ENCODE peak calls at places on chromosomes 12 and 14, in five cellular contexts. One of them, this sample, is unnamed.

GRCh38 chr14:103416916-103417315 is 31.7 kb downstream of the MARK3 start:
- DNase-seq in A549: no peak
- DNase-seq in thyroid gland: no peak
- DNase-seq in IMR-90: no peak
- DNase-seq in H1: no peak
- DNase-seq in this sample: no peak

GRCh38 chr14:81315344-81315743 is 84.8 kb downstream of the STON2 start:
- DNase-seq in A549: no peak
- DNase-seq in thyroid gland: no peak
- DNase-seq in IMR-90: no peak
- DNase-seq in H1: no peak
- DNase-seq in this sample: no peak

GRCh38 chr14:37474191-37474590 is 120.9 kb downstream of the FOXA1 start:
- DNase-seq in A549: no peak
- DNase-seq in thyroid gland: no peak
- DNase-seq in IMR-90: no peak
- DNase-seq in H1: no peak
- DNase-seq in this sample: no peak

GRCh38 chr14:94540031-94540794 is 21.0 kb upstream of the SERPINA4 start:
- DNase-seq in A549: no peak
- DNase-seq in thyroid gland: no peak
- DNase-seq in IMR-90: peak
- DNase-seq in H1: no peak
- DNase-seq in this sample: no peak

GRCh38 chr12:125271850-125272249 is 206.6 kb downstream of the AACS start:
- DNase-seq in A549: no peak
- DNase-seq in thyroid gland: no peak
- DNase-seq in IMR-90: no peak
- DNase-seq in H1: no peak
- DNase-seq in this sample: no peak

GRCh38 chr12:65967696-65968095 is 143.4 kb downstream of the HMGA2 start:
- DNase-seq in A549: no peak
- DNase-seq in thyroid gland: no peak
- DNase-seq in IMR-90: no peak
- DNase-seq in H1: no peak
- DNase-seq in this sample: no peak

GRCh38 chr14:73829526-73830431 is 21.9 kb upstream of the PTGR2 start:
- DNase-seq in A549: no peak
- DNase-seq in thyroid gland: no peak
- DNase-seq in IMR-90: peak
- DNase-seq in H1: no peak
- DNase-seq in this sample: peak

GRCh38 chr12:109612975-109613502 is 39.4 kb downstream of the MVK start:
- DNase-seq in A549: peak
- DNase-seq in thyroid gland: no peak
- DNase-seq in IMR-90: peak
- DNase-seq in H1: no peak
- DNase-seq in this sample: no peak

GRCh38 chr14:88919502-88919901 is 95.1 kb downstream of the TTC8 start:
- DNase-seq in A549: peak
- DNase-seq in thyroid gland: no peak
- DNase-seq in IMR-90: no peak
- DNase-seq in H1: no peak
- DNase-seq in this sample: no peak
- H3K27ac ChIP-seq in A549: no peak
- H3K27ac ChIP-seq in thyroid gland: no peak
- H3K27ac ChIP-seq in IMR-90: no peak
- H3K27ac ChIP-seq in H1: no peak
- H3K27ac ChIP-seq in this sample: no peak

GRCh38 chr12:94172973-94173372 is 24.6 kb downstream of the PLXNC1 start:
- DNase-seq in A549: no peak
- DNase-seq in thyroid gland: no peak
- DNase-seq in IMR-90: peak
- DNase-seq in H1: no peak
- DNase-seq in this sample: peak
- H3K4me3 ChIP-seq in A549: no peak
- H3K4me3 ChIP-seq in thyroid gland: no peak
- H3K4me3 ChIP-seq in IMR-90: no peak
- H3K4me3 ChIP-seq in H1: no peak
- H3K4me3 ChIP-seq in this sample: no peak

DNA sequence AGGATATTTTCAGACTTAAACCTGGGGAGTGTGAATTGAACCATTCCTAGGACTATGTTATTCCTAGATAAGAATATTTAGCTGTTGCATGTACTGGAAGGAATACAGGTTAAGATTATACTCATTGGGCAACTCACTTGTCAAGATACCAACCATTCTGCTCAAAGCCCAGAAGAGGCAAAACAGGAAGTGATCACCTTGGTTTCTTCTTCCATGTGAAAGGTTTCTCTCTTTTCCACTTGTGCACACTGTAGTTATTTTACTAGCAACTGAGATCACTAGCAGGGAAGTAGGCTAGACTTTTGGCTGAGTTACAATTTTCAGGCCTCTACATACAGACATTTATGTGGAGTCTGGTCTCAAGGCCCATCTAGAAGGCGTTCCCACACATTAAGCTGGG is 83.8 kb upstream of the FERMT2 start:
- DNase-seq in A549: no peak
- DNase-seq in thyroid gland: no peak
- DNase-seq in IMR-90: no peak
- DNase-seq in H1: no peak
- DNase-seq in this sample: no peak
- H3K27ac ChIP-seq in A549: no peak
- H3K27ac ChIP-seq in thyroid gland: no peak
- H3K27ac ChIP-seq in IMR-90: no peak
- H3K27ac ChIP-seq in H1: no peak
- H3K27ac ChIP-seq in this sample: no peak

GRCh38 chr12:113232787-113233585 is 11.7 kb downstream of the TPCN1 start:
- DNase-seq in A549: no peak
- DNase-seq in thyroid gland: peak
- DNase-seq in IMR-90: no peak
- DNase-seq in H1: peak
- DNase-seq in this sample: no peak
- H3K4me3 ChIP-seq in A549: no peak
- H3K4me3 ChIP-seq in thyroid gland: no peak
- H3K4me3 ChIP-seq in IMR-90: no peak
- H3K4me3 ChIP-seq in H1: peak
- H3K4me3 ChIP-seq in this sample: no peak

GRCh38 chr12:32891526-32891925 is 5.1 kb downstream of the PKP2 start:
- DNase-seq in A549: no peak
- DNase-seq in thyroid gland: no peak
- DNase-seq in IMR-90: no peak
- DNase-seq in H1: no peak
- DNase-seq in this sample: no peak
- H3K27ac ChIP-seq in A549: peak
- H3K27ac ChIP-seq in thyroid gland: no peak
- H3K27ac ChIP-seq in IMR-90: no peak
- H3K27ac ChIP-seq in H1: peak
- H3K27ac ChIP-seq in this sample: no peak

GRCh38 chr12:118357327-118358007 is 15.2 kb downstream of the TAOK3 start:
- DNase-seq in A549: peak
- DNase-seq in thyroid gland: no peak
- DNase-seq in IMR-90: peak
- DNase-seq in H1: no peak
- DNase-seq in this sample: no peak

GRCh38 chr12:118358008-118358359 is 14.7 kb downstream of the TAOK3 start:
- DNase-seq in A549: no peak
- DNase-seq in thyroid gland: no peak
- DNase-seq in IMR-90: no peak
- DNase-seq in H1: no peak
- DNase-seq in this sample: no peak

GRCh38 chr12:118355838-118356237 is 16.9 kb downstream of the TAOK3 start:
- DNase-seq in A549: no peak
- DNase-seq in thyroid gland: no peak
- DNase-seq in IMR-90: no peak
- DNase-seq in H1: no peak
- DNase-seq in this sample: no peak

GRCh38 chr12:118354903-118355302 is 17.8 kb downstream of the TAOK3 start:
- DNase-seq in A549: no peak
- DNase-seq in thyroid gland: no peak
- DNase-seq in IMR-90: peak
- DNase-seq in H1: no peak
- DNase-seq in this sample: no peak

GRCh38 chr12:118356809-118357326 is 15.8 kb downstream of the TAOK3 start:
- DNase-seq in A549: peak
- DNase-seq in thyroid gland: no peak
- DNase-seq in IMR-90: peak
- DNase-seq in H1: no peak
- DNase-seq in this sample: peak
- H3K4me3 ChIP-seq in A549: no peak
- H3K4me3 ChIP-seq in thyroid gland: no peak
- H3K4me3 ChIP-seq in IMR-90: no peak
- H3K4me3 ChIP-seq in H1: no peak
- H3K4me3 ChIP-seq in this sample: no peak

GRCh38 chr14:69943084-69943797 is 64.0 kb downstream of the SMOC1 start:
- DNase-seq in A549: no peak
- DNase-seq in thyroid gland: peak
- DNase-seq in IMR-90: peak
- DNase-seq in H1: no peak
- DNase-seq in this sample: no peak
- H3K27ac ChIP-seq in A549: no peak
- H3K27ac ChIP-seq in thyroid gland: no peak
- H3K27ac ChIP-seq in IMR-90: no peak
- H3K27ac ChIP-seq in H1: no peak
- H3K27ac ChIP-seq in this sample: no peak

GRCh38 chr14:85934123-85934885 is 404.4 kb downstream of the FLRT2 start:
- DNase-seq in A549: peak
- DNase-seq in thyroid gland: no peak
- DNase-seq in IMR-90: no peak
- DNase-seq in H1: no peak
- DNase-seq in this sample: no peak
- H3K4me3 ChIP-seq in A549: peak
- H3K4me3 ChIP-seq in thyroid gland: no peak
- H3K4me3 ChIP-seq in IMR-90: peak
- H3K4me3 ChIP-seq in H1: no peak
- H3K4me3 ChIP-seq in this sample: no peak

DNA sequence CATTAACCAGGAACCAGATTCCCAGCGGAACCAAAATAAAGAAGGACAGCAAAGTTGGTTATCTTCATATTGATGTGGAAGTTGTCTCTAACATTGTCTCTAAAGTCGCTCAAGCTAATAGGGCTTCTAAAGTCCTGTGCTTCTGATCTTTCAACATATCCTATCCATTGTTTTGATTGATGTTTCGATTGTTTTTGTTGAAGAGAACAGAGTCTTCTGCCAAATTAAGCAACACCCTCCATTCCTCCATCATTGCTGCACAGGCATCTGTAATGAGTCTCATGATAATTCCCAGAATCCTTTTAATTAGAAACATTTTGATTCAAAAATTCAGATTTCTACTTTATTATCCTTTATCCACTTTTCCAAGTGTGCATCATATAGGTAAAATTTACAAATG is 71.6 kb upstream of the AVPR1A start:
- DNase-seq in A549: no peak
- DNase-seq in thyroid gland: no peak
- DNase-seq in IMR-90: no peak
- DNase-seq in H1: no peak
- DNase-seq in this sample: no peak
- H3K27ac ChIP-seq in A549: no peak
- H3K27ac ChIP-seq in thyroid gland: no peak
- H3K27ac ChIP-seq in IMR-90: no peak
- H3K27ac ChIP-seq in H1: no peak
- H3K27ac ChIP-seq in this sample: no peak

GRCh38 chr14:85530626-85531025 is 682 bp downstream of the FLRT2 start:
- DNase-seq in A549: no peak
- DNase-seq in thyroid gland: no peak
- DNase-seq in IMR-90: no peak
- DNase-seq in H1: no peak
- DNase-seq in this sample: no peak

GRCh38 chr14:85528080-85528881 is 1.7 kb upstream of the FLRT2 start:
- DNase-seq in A549: peak
- DNase-seq in thyroid gland: peak
- DNase-seq in IMR-90: peak
- DNase-seq in H1: no peak
- DNase-seq in this sample: no peak

GRCh38 chr14:85527458-85527857 is 2.5 kb upstream of the FLRT2 start:
- DNase-seq in A549: no peak
- DNase-seq in thyroid gland: no peak
- DNase-seq in IMR-90: no peak
- DNase-seq in H1: no peak
- DNase-seq in this sample: no peak

GRCh38 chr14:85529803-85530574 is at the start of gene FLRT2:
- DNase-seq in A549: peak
- DNase-seq in thyroid gland: peak
- DNase-seq in IMR-90: peak
- DNase-seq in H1: peak
- DNase-seq in this sample: no peak

GRCh38 chr14:85528882-85529585 is 910 bp upstream of the FLRT2 start:
- DNase-seq in A549: no peak
- DNase-seq in thyroid gland: peak
- DNase-seq in IMR-90: peak
- DNase-seq in H1: no peak
- DNase-seq in this sample: no peak
- H3K4me3 ChIP-seq in A549: peak
- H3K4me3 ChIP-seq in thyroid gland: peak
- H3K4me3 ChIP-seq in IMR-90: peak
- H3K4me3 ChIP-seq in H1: peak
- H3K4me3 ChIP-seq in this sample: peak

This sample was measured in AG04450.